ENCODE peak calls at places on chromosome 2, in four cellular contexts. U is iris pigment epithelial cell, H is epithelial cell of esophagus, C is neuronal stem cell. T is an unnamed sample.

GRCh38 chr2:126244937-126245336 is 411.0 kb upstream of the GYPC start:
- DNase-seq in U (peak), H (no peak), C (peak), T (peak)

GRCh38 chr2:18046558-18046957 is 168.1 kb downstream of the KCNS3 start:
- DNase-seq in U (peak), H (peak), C (no peak), T (peak)

GRCh38 chr2:12196495-12196894 is 450.1 kb downstream of the LPIN1 start:
- DNase-seq in U (peak), H (no peak), C (no peak), T (no peak)

GRCh38 chr2:150495993-150496627 is 8.6 kb upstream of the RND3 start:
- DNase-seq in U (peak), H (peak), C (no peak), T (peak)

GRCh38 chr2:279956-280654 is 7.8 kb downstream of the ALKAL2 start:
- DNase-seq in U (no peak), H (no peak), C (no peak), T (no peak)

GRCh38 chr2:206051912-206052311 is 34.1 kb downstream of the INO80D start:
- DNase-seq in U (no peak), H (no peak), C (no peak), T (no peak)

GRCh38 chr2:219252570-219252899 is 508 bp upstream of the TUBA4B start:
- DNase-seq in U (peak), H (peak), C (no peak), T (no peak)

GRCh38 chr2:172087780-172088244 is 2.5 kb downstream of the DLX1 start:
- DNase-seq in U (no peak), H (no peak), C (peak), T (no peak)

GRCh38 chr2:101357386-101357785 is 29.9 kb downstream of the CREG2 start:
- DNase-seq in U (peak), H (no peak), C (no peak), T (peak)

GRCh38 chr2:84901593-84902120 is 3.8 kb upstream of the TMSB10 start:
- DNase-seq in U (peak), H (no peak), C (no peak), T (peak)

GRCh38 chr2:209253544-209253943 is 170.3 kb upstream of the MAP2 start:
- DNase-seq in U (no peak), H (no peak), C (no peak), T (no peak)

GRCh38 chr2:136164377-136164776 is 46.4 kb upstream of the CXCR4 start:
- DNase-seq in U (no peak), H (no peak), C (peak), T (no peak)

GRCh38 chr2:226740039-226740648 is 59.5 kb downstream of the IRS1 start:
- DNase-seq in U (peak), H (peak), C (no peak), T (no peak)

GRCh38 chr2:228023619-228024018 is 152.2 kb downstream of the DAW1 start:
- DNase-seq in U (no peak), H (peak), C (no peak), T (no peak)

GRCh38 chr2:99867690-99868089 is 274.7 kb downstream of the AFF3 start:
- DNase-seq in U (peak), H (peak), C (no peak), T (peak)

GRCh38 chr2:240852671-240853314 is 15.8 kb upstream of the AGXT start:
- DNase-seq in U (no peak), H (no peak), C (no peak), T (no peak)